ENCODE peak calls at places on chromosomes 12 and 14, in seven cellular contexts. K is NCI-H1092; F is colonic mucosa; C is activated naive CD4-positive, alpha-beta T cell; U is cardiac muscle cell; P is AG10803; L is EH. W is an unnamed sample.

GRCh38 chr14:68506021-68506644 is 286.7 kb downstream of the ZFP36L1 start:
- DNase-seq in K (no peak), F (no peak), C (no peak), U (peak; percentile 50), P (peak; percentile 86), L (peak; percentile 93), W (peak; percentile 81)

GRCh38 chr14:96039633-96040311 is 610 bp downstream of the C14orf132 start:
- DNase-seq in K (peak; percentile 34), F (peak; percentile 21), C (no peak), U (peak; percentile 40), P (peak; percentile 28), L (peak; percentile 54), W (no peak)

GRCh38 chr12:27627123-27627835 is 69.0 kb upstream of the REP15 start:
- DNase-seq in K (no peak), F (no peak), C (no peak), U (peak; percentile 84), P (peak; percentile 87), L (peak; percentile 81), W (peak; percentile 85)

GRCh38 chr12:13278249-13278787 is 81.8 kb downstream of the EMP1 start:
- DNase-seq in K (peak; percentile 69), F (peak; percentile 59), C (peak; percentile 40), U (peak; percentile 84), P (peak; percentile 48), L (peak; percentile 63), W (peak; percentile 64)

GRCh38 chr12:79121486-79121885 is 256.9 kb downstream of the SYT1 start:
- DNase-seq in K (no peak), F (no peak), C (no peak), U (peak; percentile 7), P (no peak), L (no peak), W (peak; percentile 24)

GRCh38 chr12:4275869-4276253 is 2.3 kb downstream of the CCND2 start:
- DNase-seq in K (no peak), F (peak; percentile 49), C (no peak), U (no peak), P (no peak), L (no peak), W (no peak)

GRCh38 chr12:108516511-108517275 is 1.6 kb downstream of the FICD start:
- DNase-seq in K (no peak), F (no peak), C (no peak), U (peak; percentile 14), P (peak; percentile 16), L (peak; percentile 30), W (no peak)

GRCh38 chr14:89625988-89626806 is 209.2 kb upstream of the FOXN3 start:
- DNase-seq in K (no peak), F (no peak), C (no peak), U (no peak), P (no peak), L (no peak), W (peak; percentile 22)

GRCh38 chr14:61479746-61480502 is 158.5 kb downstream of the PRKCH start:
- DNase-seq in K (no peak), F (no peak), C (no peak), U (peak; percentile 48), P (peak; percentile 47), L (peak; percentile 43), W (peak; percentile 78)

GRCh38 chr14:90655829-90656228 is 160.4 kb downstream of the TTC7B start:
- DNase-seq in K (no peak), F (no peak), C (no peak), U (no peak), P (no peak), L (no peak), W (no peak)

GRCh38 chr12:77609016-77609415 is 221.7 kb upstream of the NAV3 start:
- DNase-seq in K (no peak), F (no peak), C (no peak), U (no peak), P (peak; percentile 7), L (no peak), W (no peak)

GRCh38 chr12:122182887-122183587 is at the start of gene LRRC43:
- DNase-seq in K (peak; percentile 48), F (peak; percentile 41), C (peak; percentile 16), U (peak; percentile 45), P (peak; percentile 27), L (peak; percentile 40), W (peak; percentile 25)

GRCh38 chr14:20690848-20691640 is 2.5 kb downstream of the ANG start:
- DNase-seq in K (peak; percentile 37), F (peak; percentile 75), C (no peak), U (peak; percentile 84), P (peak; percentile 72), L (peak; percentile 75), W (peak; percentile 82)

GRCh38 chr12:21502164-21502496 is 541 bp downstream of the GOLT1B start:
- DNase-seq in K (no peak), F (peak; percentile 43), C (peak; percentile 16), U (peak; percentile 38), P (peak; percentile 40), L (peak; percentile 67), W (peak; percentile 24)

GRCh38 chr14:92665699-92666110 is 82.7 kb downstream of the LGMN start:
- DNase-seq in K (no peak), F (no peak), C (no peak), U (no peak), P (no peak), L (no peak), W (no peak)

GRCh38 chr12:25187781-25188180 is 7.2 kb downstream of the DNAI7 start:
- DNase-seq in K (no peak), F (no peak), C (no peak), U (peak; percentile 80), P (peak; percentile 92), L (peak; percentile 94), W (peak; percentile 80)

GRCh38 chr12:14777271-14777670 is 26.0 kb downstream of the WBP11 start:
- DNase-seq in K (no peak), F (peak; percentile 68), C (no peak), U (peak; percentile 29), P (no peak), L (peak; percentile 43), W (peak; percentile 79)

GRCh38 chr14:57982802-57983201 is 116.9 kb upstream of the SLC35F4 start:
- DNase-seq in K (peak; percentile 88), F (no peak), C (no peak), U (peak; percentile 3), P (no peak), L (no peak), W (peak; percentile 16)

GRCh38 chr12:41224066-41224465 is 35.9 kb downstream of the PDZRN4 start:
- DNase-seq in K (no peak), F (no peak), C (no peak), U (no peak), P (no peak), L (no peak), W (no peak)